ENCODE peak calls at places on chromosomes 2 and 18, in ten cellular contexts. One of them, this sample, is unnamed.

GRCh38 chr2:215994901-215995300 is 18.4 kb downstream of the MREG start:
- DNase-seq in GM13976: no peak
- DNase-seq in ACHN: no peak
- DNase-seq in foreskin fibroblast: peak
- DNase-seq in AG09309: no peak
- DNase-seq in stimulated activated CD8-positive, alpha-beta memory T cell treated with anti-CD3 and anti-CD28 coated beads, Interleukin-15, amount 100 ng/mL, for 24 hours: no peak
- DNase-seq in GDM1: no peak
- DNase-seq in stimulated activated CD4-positive, alpha-beta T cell treated with anti-CD3 and anti-CD28 coated beads, Interleukin-1b, Interleukin-23, amount 100 ng/mL, for 1 hour: no peak
- DNase-seq in mammary epithelial cell: no peak
- DNase-seq in anterior cingulate cortex: no peak
- DNase-seq in this sample: no peak

GRCh38 chr2:177242136-177242987 is 22.2 kb downstream of the NFE2L2 start:
- DNase-seq in AG09309: peak
- DNase-seq in GM13976: no peak
- DNase-seq in mammary epithelial cell: peak
- DNase-seq in anterior cingulate cortex: no peak
- DNase-seq in foreskin fibroblast: peak
- DNase-seq in GDM1: no peak
- DNase-seq in stimulated activated CD8-positive, alpha-beta memory T cell treated with anti-CD3 and anti-CD28 coated beads, Interleukin-15, amount 100 ng/mL, for 24 hours: no peak
- DNase-seq in ACHN: peak
- DNase-seq in stimulated activated CD4-positive, alpha-beta T cell treated with anti-CD3 and anti-CD28 coated beads, Interleukin-1b, Interleukin-23, amount 100 ng/mL, for 1 hour: no peak
- DNase-seq in this sample: no peak

GRCh38 chr2:26629346-26629630 is 11.9 kb downstream of the CIB4 start:
- DNase-seq in stimulated activated CD8-positive, alpha-beta memory T cell treated with anti-CD3 and anti-CD28 coated beads, Interleukin-15, amount 100 ng/mL, for 24 hours: no peak
- DNase-seq in AG09309: no peak
- DNase-seq in foreskin fibroblast: no peak
- DNase-seq in GM13976: no peak
- DNase-seq in ACHN: no peak
- DNase-seq in GDM1: no peak
- DNase-seq in anterior cingulate cortex: no peak
- DNase-seq in stimulated activated CD4-positive, alpha-beta T cell treated with anti-CD3 and anti-CD28 coated beads, Interleukin-1b, Interleukin-23, amount 100 ng/mL, for 1 hour: no peak
- DNase-seq in mammary epithelial cell: no peak
- DNase-seq in this sample: no peak

GRCh38 chr2:139142252-139142651 is 362.1 kb upstream of the NXPH2 start:
- DNase-seq in GDM1: peak
- DNase-seq in anterior cingulate cortex: no peak
- DNase-seq in GM13976: peak
- DNase-seq in stimulated activated CD8-positive, alpha-beta memory T cell treated with anti-CD3 and anti-CD28 coated beads, Interleukin-15, amount 100 ng/mL, for 24 hours: no peak
- DNase-seq in stimulated activated CD4-positive, alpha-beta T cell treated with anti-CD3 and anti-CD28 coated beads, Interleukin-1b, Interleukin-23, amount 100 ng/mL, for 1 hour: no peak
- DNase-seq in ACHN: peak
- DNase-seq in mammary epithelial cell: peak
- DNase-seq in foreskin fibroblast: peak
- DNase-seq in AG09309: no peak
- DNase-seq in this sample: no peak

GRCh38 chr2:188068093-188068492 is 223.6 kb upstream of the GULP1 start:
- DNase-seq in mammary epithelial cell: peak
- DNase-seq in anterior cingulate cortex: no peak
- DNase-seq in GDM1: no peak
- DNase-seq in AG09309: no peak
- DNase-seq in foreskin fibroblast: peak
- DNase-seq in stimulated activated CD8-positive, alpha-beta memory T cell treated with anti-CD3 and anti-CD28 coated beads, Interleukin-15, amount 100 ng/mL, for 24 hours: no peak
- DNase-seq in GM13976: no peak
- DNase-seq in stimulated activated CD4-positive, alpha-beta T cell treated with anti-CD3 and anti-CD28 coated beads, Interleukin-1b, Interleukin-23, amount 100 ng/mL, for 1 hour: no peak
- DNase-seq in ACHN: no peak
- DNase-seq in this sample: no peak

GRCh38 chr18:76801567-76802505 is 20.5 kb upstream of the ZNF236 start:
- DNase-seq in foreskin fibroblast: peak
- DNase-seq in anterior cingulate cortex: no peak
- DNase-seq in mammary epithelial cell: peak
- DNase-seq in stimulated activated CD4-positive, alpha-beta T cell treated with anti-CD3 and anti-CD28 coated beads, Interleukin-1b, Interleukin-23, amount 100 ng/mL, for 1 hour: no peak
- DNase-seq in AG09309: no peak
- DNase-seq in stimulated activated CD8-positive, alpha-beta memory T cell treated with anti-CD3 and anti-CD28 coated beads, Interleukin-15, amount 100 ng/mL, for 24 hours: no peak
- DNase-seq in ACHN: peak
- DNase-seq in GM13976: peak
- DNase-seq in GDM1: peak
- DNase-seq in this sample: peak

GRCh38 chr2:225895126-225895525 is 495.6 kb downstream of the NYAP2 start:
- DNase-seq in GM13976: no peak
- DNase-seq in anterior cingulate cortex: no peak
- DNase-seq in GDM1: no peak
- DNase-seq in AG09309: no peak
- DNase-seq in stimulated activated CD8-positive, alpha-beta memory T cell treated with anti-CD3 and anti-CD28 coated beads, Interleukin-15, amount 100 ng/mL, for 24 hours: no peak
- DNase-seq in mammary epithelial cell: peak
- DNase-seq in stimulated activated CD4-positive, alpha-beta T cell treated with anti-CD3 and anti-CD28 coated beads, Interleukin-1b, Interleukin-23, amount 100 ng/mL, for 1 hour: no peak
- DNase-seq in ACHN: no peak
- DNase-seq in foreskin fibroblast: peak
- DNase-seq in this sample: no peak

GRCh38 chr2:99597616-99598015 is 107.8 kb upstream of the REV1 start:
- DNase-seq in foreskin fibroblast: peak
- DNase-seq in stimulated activated CD4-positive, alpha-beta T cell treated with anti-CD3 and anti-CD28 coated beads, Interleukin-1b, Interleukin-23, amount 100 ng/mL, for 1 hour: no peak
- DNase-seq in GDM1: no peak
- DNase-seq in ACHN: no peak
- DNase-seq in AG09309: peak
- DNase-seq in GM13976: no peak
- DNase-seq in mammary epithelial cell: no peak
- DNase-seq in stimulated activated CD8-positive, alpha-beta memory T cell treated with anti-CD3 and anti-CD28 coated beads, Interleukin-15, amount 100 ng/mL, for 24 hours: no peak
- DNase-seq in anterior cingulate cortex: no peak
- DNase-seq in this sample: peak

GRCh38 chr2:239889641-239890055 is 135.5 kb downstream of the NDUFA10 start:
- DNase-seq in foreskin fibroblast: no peak
- DNase-seq in GM13976: no peak
- DNase-seq in ACHN: no peak
- DNase-seq in stimulated activated CD8-positive, alpha-beta memory T cell treated with anti-CD3 and anti-CD28 coated beads, Interleukin-15, amount 100 ng/mL, for 24 hours: no peak
- DNase-seq in anterior cingulate cortex: peak
- DNase-seq in GDM1: no peak
- DNase-seq in mammary epithelial cell: no peak
- DNase-seq in AG09309: no peak
- DNase-seq in stimulated activated CD4-positive, alpha-beta T cell treated with anti-CD3 and anti-CD28 coated beads, Interleukin-1b, Interleukin-23, amount 100 ng/mL, for 1 hour: no peak
- DNase-seq in this sample: no peak

GRCh38 chr18:79798346-79798998 is 734 bp downstream of the KCNG2 start:
- DNase-seq in AG09309: no peak
- DNase-seq in foreskin fibroblast: no peak
- DNase-seq in ACHN: no peak
- DNase-seq in GM13976: no peak
- DNase-seq in mammary epithelial cell: no peak
- DNase-seq in stimulated activated CD8-positive, alpha-beta memory T cell treated with anti-CD3 and anti-CD28 coated beads, Interleukin-15, amount 100 ng/mL, for 24 hours: no peak
- DNase-seq in GDM1: no peak
- DNase-seq in stimulated activated CD4-positive, alpha-beta T cell treated with anti-CD3 and anti-CD28 coated beads, Interleukin-1b, Interleukin-23, amount 100 ng/mL, for 1 hour: no peak
- DNase-seq in anterior cingulate cortex: no peak
- DNase-seq in this sample: no peak

GRCh38 chr2:200614249-200614648 is 28.4 kb downstream of the AOX1 start:
- DNase-seq in stimulated activated CD8-positive, alpha-beta memory T cell treated with anti-CD3 and anti-CD28 coated beads, Interleukin-15, amount 100 ng/mL, for 24 hours: no peak
- DNase-seq in stimulated activated CD4-positive, alpha-beta T cell treated with anti-CD3 and anti-CD28 coated beads, Interleukin-1b, Interleukin-23, amount 100 ng/mL, for 1 hour: no peak
- DNase-seq in AG09309: no peak
- DNase-seq in mammary epithelial cell: no peak
- DNase-seq in GDM1: no peak
- DNase-seq in ACHN: no peak
- DNase-seq in GM13976: no peak
- DNase-seq in anterior cingulate cortex: no peak
- DNase-seq in foreskin fibroblast: peak
- DNase-seq in this sample: no peak

GRCh38 chr2:106065268-106065982 is 128.7 kb downstream of the UXS1 start:
- DNase-seq in GDM1: no peak
- DNase-seq in anterior cingulate cortex: no peak
- DNase-seq in AG09309: no peak
- DNase-seq in GM13976: no peak
- DNase-seq in stimulated activated CD8-positive, alpha-beta memory T cell treated with anti-CD3 and anti-CD28 coated beads, Interleukin-15, amount 100 ng/mL, for 24 hours: no peak
- DNase-seq in mammary epithelial cell: no peak
- DNase-seq in foreskin fibroblast: no peak
- DNase-seq in stimulated activated CD4-positive, alpha-beta T cell treated with anti-CD3 and anti-CD28 coated beads, Interleukin-1b, Interleukin-23, amount 100 ng/mL, for 1 hour: no peak
- DNase-seq in ACHN: no peak
- DNase-seq in this sample: no peak